ENCODE peak calls at places on chromosomes 2 and 18, in four cellular contexts. One of them, this sample, is unnamed.

GRCh38 chr18:7626922-7627440 is 59.9 kb downstream of the PTPRM start:
- DNase-seq in cardiac muscle cell: no peak
- DNase-seq in AG04450: peak
- DNase-seq in cardiac fibroblast: peak
- DNase-seq in this sample: peak

GRCh38 chr2:70935468-70936164 is at the start of gene ATP6V1B1:
- DNase-seq in AG04450: no peak
- DNase-seq in cardiac fibroblast: no peak
- DNase-seq in cardiac muscle cell: peak
- DNase-seq in this sample: no peak

GRCh38 chr2:71154798-71155197 is 24.4 kb downstream of the MPHOSPH10 start:
- DNase-seq in cardiac muscle cell: no peak
- DNase-seq in AG04450: no peak
- DNase-seq in cardiac fibroblast: no peak
- DNase-seq in this sample: no peak

GRCh38 chr2:51795248-51795888 is 763.4 kb upstream of the NRXN1 start:
- DNase-seq in cardiac fibroblast: no peak
- DNase-seq in AG04450: no peak
- DNase-seq in cardiac muscle cell: peak
- DNase-seq in this sample: no peak

GRCh38 chr2:12957251-12957650 is 240.5 kb downstream of the TRIB2 start:
- DNase-seq in AG04450: no peak
- DNase-seq in cardiac muscle cell: no peak
- DNase-seq in cardiac fibroblast: no peak
- DNase-seq in this sample: no peak

GRCh38 chr2:178282075-178282474 is 87.8 kb downstream of the OSBPL6 start:
- DNase-seq in AG04450: peak
- DNase-seq in cardiac fibroblast: peak
- DNase-seq in cardiac muscle cell: no peak
- DNase-seq in this sample: peak

GRCh38 chr18:33541316-33541715 is 36.7 kb upstream of the ASXL3 start:
- DNase-seq in cardiac fibroblast: no peak
- DNase-seq in cardiac muscle cell: no peak
- DNase-seq in AG04450: no peak
- DNase-seq in this sample: no peak

GRCh38 chr2:63424329-63425078 is 163.8 kb downstream of the WDPCP start:
- DNase-seq in cardiac fibroblast: peak
- DNase-seq in cardiac muscle cell: no peak
- DNase-seq in AG04450: no peak
- DNase-seq in this sample: peak

GRCh38 chr2:225670111-225670974 is 270.8 kb downstream of the NYAP2 start:
- DNase-seq in cardiac muscle cell: peak
- DNase-seq in AG04450: peak
- DNase-seq in cardiac fibroblast: peak
- DNase-seq in this sample: peak

GRCh38 chr2:97706112-97706511 is 7.3 kb upstream of the ZAP70 start:
- DNase-seq in cardiac fibroblast: no peak
- DNase-seq in cardiac muscle cell: no peak
- DNase-seq in AG04450: no peak
- DNase-seq in this sample: no peak

GRCh38 chr2:108382196-108382595 is 4.4 kb downstream of the SULT1C4 start:
- DNase-seq in cardiac fibroblast: no peak
- DNase-seq in AG04450: no peak
- DNase-seq in cardiac muscle cell: no peak
- DNase-seq in this sample: no peak

GRCh38 chr2:96692094-96692971 is 47.5 kb downstream of the LMAN2L start:
- DNase-seq in AG04450: no peak
- DNase-seq in cardiac muscle cell: no peak
- DNase-seq in cardiac fibroblast: no peak
- DNase-seq in this sample: no peak

GRCh38 chr2:31246184-31246852 is 12.4 kb downstream of the EHD3 start:
- DNase-seq in cardiac muscle cell: no peak
- DNase-seq in AG04450: no peak
- DNase-seq in cardiac fibroblast: no peak
- DNase-seq in this sample: no peak

GRCh38 chr2:45986509-45986908 is 310.7 kb upstream of the EPAS1 start:
- DNase-seq in cardiac muscle cell: no peak
- DNase-seq in cardiac fibroblast: no peak
- DNase-seq in AG04450: no peak
- DNase-seq in this sample: no peak

GRCh38 chr2:162591403-162592083 is 247.0 kb downstream of the KCNH7 start:
- DNase-seq in cardiac muscle cell: no peak
- DNase-seq in AG04450: no peak
- DNase-seq in cardiac fibroblast: no peak
- DNase-seq in this sample: no peak

DNA sequence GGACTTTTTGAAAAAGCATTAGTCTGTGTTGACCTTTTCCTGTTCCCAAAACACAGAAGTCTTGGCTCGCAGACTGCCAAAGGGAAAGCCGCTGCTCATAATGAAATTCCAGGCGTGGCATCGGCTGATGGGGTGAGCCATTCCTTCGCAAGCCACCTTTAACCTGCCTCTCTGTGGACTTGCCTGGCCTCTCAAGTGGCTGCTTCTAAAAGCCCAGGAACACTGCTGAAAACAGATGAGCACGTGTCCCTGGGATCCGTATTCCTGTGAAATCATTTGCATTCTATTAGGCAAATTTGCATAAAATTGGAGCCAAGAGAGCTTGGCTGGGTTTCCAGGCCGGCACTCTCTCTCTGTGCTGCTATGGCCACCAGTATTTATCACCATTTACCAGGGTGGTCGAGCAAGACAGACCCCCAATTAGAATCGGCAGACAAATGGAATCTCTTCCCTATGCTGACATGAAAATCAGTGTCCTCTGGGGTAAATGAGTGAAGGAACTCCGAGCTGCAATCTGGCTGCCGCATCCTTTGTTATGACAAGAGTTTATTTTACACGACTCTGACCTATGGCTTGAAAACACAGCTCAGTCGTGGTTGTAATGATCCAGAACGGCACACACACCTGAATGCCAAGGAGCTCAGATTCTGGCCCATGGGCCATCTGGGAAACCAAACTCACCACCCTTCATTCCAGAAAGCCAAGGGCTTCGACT is 21.7 kb downstream of the BCL2 start:
- DNase-seq in cardiac fibroblast: no peak
- DNase-seq in AG04450: no peak
- DNase-seq in cardiac muscle cell: no peak
- DNase-seq in this sample: no peak
- H3K4me3 ChIP-seq in cardiac fibroblast: no peak
- H3K4me3 ChIP-seq in AG04450: no peak
- H3K4me3 ChIP-seq in cardiac muscle cell: no peak
- H3K4me3 ChIP-seq in this sample: no peak

GRCh38 chr18:76620326-76620813 is 125.3 kb upstream of the ZNF516 start:
- DNase-seq in cardiac fibroblast: peak
- DNase-seq in AG04450: peak
- DNase-seq in cardiac muscle cell: peak
- DNase-seq in this sample: peak
- TF ChIP-seq CTCF in cardiac fibroblast: peak
- TF ChIP-seq CTCF in AG04450: peak
- TF ChIP-seq CTCF in cardiac muscle cell: peak
- TF ChIP-seq CTCF in this sample: peak

GRCh38 chr2:177026253-177026652 is 186.3 kb upstream of the HNRNPA3 start:
- DNase-seq in cardiac muscle cell: no peak
- DNase-seq in cardiac fibroblast: no peak
- DNase-seq in AG04450: no peak
- DNase-seq in this sample: no peak
- H3K4me3 ChIP-seq in cardiac muscle cell: no peak
- H3K4me3 ChIP-seq in cardiac fibroblast: no peak
- H3K4me3 ChIP-seq in AG04450: no peak
- H3K4me3 ChIP-seq in this sample: no peak

DNA sequence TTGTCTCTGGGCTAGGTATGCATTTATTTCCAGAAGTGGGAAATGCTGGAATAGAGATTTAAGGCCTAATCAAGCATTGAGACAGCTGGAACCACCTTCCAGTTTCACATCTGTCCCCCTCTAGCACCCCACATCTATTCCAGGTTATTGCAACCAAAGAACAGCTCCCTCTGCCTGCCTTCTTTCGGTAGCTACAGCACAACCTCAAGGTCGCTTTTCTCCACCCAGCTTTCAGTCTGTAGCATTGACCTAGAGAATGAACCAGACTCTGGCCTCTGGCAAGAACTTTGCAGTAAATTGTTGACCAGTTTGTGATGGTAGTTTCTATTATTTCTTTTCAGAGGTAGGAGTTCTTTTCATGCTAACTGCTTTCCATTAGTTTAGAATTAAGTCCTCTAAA is 484.2 kb downstream of the DLGAP1 start:
- DNase-seq in AG04450: no peak
- DNase-seq in cardiac fibroblast: no peak
- DNase-seq in cardiac muscle cell: peak
- DNase-seq in this sample: no peak
- TF ChIP-seq CTCF in AG04450: peak
- TF ChIP-seq CTCF in cardiac fibroblast: no peak
- TF ChIP-seq CTCF in cardiac muscle cell: no peak
- TF ChIP-seq CTCF in this sample: no peak

GRCh38 chr2:100245681-100246080 is 76.6 kb downstream of the LONRF2 start:
- DNase-seq in cardiac muscle cell: no peak
- DNase-seq in AG04450: no peak
- DNase-seq in cardiac fibroblast: no peak
- DNase-seq in this sample: no peak
- H3K4me3 ChIP-seq in cardiac muscle cell: no peak
- H3K4me3 ChIP-seq in AG04450: no peak
- H3K4me3 ChIP-seq in cardiac fibroblast: no peak
- H3K4me3 ChIP-seq in this sample: no peak

GRCh38 chr18:35917043-35917442 is 55.4 kb upstream of the RMP24 start:
- DNase-seq in AG04450: no peak
- DNase-seq in cardiac muscle cell: no peak
- DNase-seq in cardiac fibroblast: no peak
- DNase-seq in this sample: no peak
- TF ChIP-seq CTCF in AG04450: no peak
- TF ChIP-seq CTCF in cardiac muscle cell: peak
- TF ChIP-seq CTCF in cardiac fibroblast: no peak
- TF ChIP-seq CTCF in this sample: no peak

DNA sequence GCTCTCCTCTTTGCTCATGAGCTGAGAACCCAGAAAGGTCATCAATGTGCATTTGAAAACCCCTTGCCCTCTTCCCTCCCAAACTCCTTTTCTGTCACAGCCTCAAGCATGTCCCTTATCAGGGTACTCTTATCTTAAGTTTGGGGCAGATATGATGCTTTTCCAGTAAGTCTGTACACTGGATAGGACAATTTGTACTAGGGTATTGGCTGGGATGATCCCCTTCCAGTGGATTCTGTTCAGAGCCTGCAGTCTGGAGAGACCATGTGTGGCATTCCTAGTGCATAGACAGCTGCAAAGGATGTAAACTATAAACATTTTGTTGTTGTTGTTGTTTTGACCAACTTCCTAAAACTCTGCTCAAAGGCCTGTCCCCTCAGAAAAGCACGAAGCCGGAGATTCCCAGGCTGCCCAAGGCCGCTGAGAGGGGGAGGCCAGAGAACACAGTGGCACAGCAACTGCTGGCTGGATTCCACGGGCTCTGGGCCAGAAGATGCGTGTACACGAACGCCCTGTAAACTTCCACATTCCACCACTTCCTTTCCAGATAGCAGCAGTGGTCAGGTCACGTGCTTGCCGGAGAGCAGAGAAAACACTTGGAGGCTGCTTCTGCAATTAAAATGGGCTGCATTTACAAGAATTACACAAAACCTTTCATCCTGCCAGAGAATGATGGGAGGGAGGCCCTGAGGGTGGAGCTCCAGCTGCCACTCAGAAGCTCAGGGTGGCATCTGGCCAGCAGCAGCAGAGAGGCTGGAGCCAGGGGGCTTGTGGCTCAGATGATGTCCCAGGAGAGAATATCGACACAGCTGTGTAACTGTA is 42.1 kb downstream of the BMP10 start:
- DNase-seq in cardiac fibroblast: peak
- DNase-seq in AG04450: peak
- DNase-seq in cardiac muscle cell: peak
- DNase-seq in this sample: peak
- H3K4me3 ChIP-seq in cardiac fibroblast: no peak
- H3K4me3 ChIP-seq in AG04450: no peak
- H3K4me3 ChIP-seq in cardiac muscle cell: no peak
- H3K4me3 ChIP-seq in this sample: no peak

This sample was measured in fibroblast of pulmonary artery.